ENCODE peak calls at places on chromosomes 13 and 19, in five cellular contexts. One of them, this sample, is unnamed. For H3K36me3, the result is how much of the 10 kb centered on the place peaks cover.

GRCh38 chr19:55041627-55042343 is 3.7 kb upstream of the GP6 start:
- DNase-seq in endodermal cell: no peak
- DNase-seq in heart right ventricle: no peak
- DNase-seq in tibial artery: no peak
- DNase-seq in fibroblast of lung: no peak
- DNase-seq in this sample: no peak

GRCh38 chr13:62702502-62702901 is 1286.9 kb upstream of the PCDH20 start:
- DNase-seq in fibroblast of lung: no peak
- DNase-seq in tibial artery: no peak
- DNase-seq in endodermal cell: no peak
- DNase-seq in heart right ventricle: no peak
- DNase-seq in this sample: no peak

GRCh38 chr13:110155072-110155471 is 151.9 kb downstream of the COL4A1 start:
- DNase-seq in fibroblast of lung: no peak
- DNase-seq in heart right ventricle: no peak
- DNase-seq in tibial artery: no peak
- DNase-seq in endodermal cell: peak
- DNase-seq in this sample: no peak

GRCh38 chr13:102642029-102642428 is 45.2 kb downstream of the TPP2 start:
- DNase-seq in endodermal cell: no peak
- DNase-seq in tibial artery: no peak
- DNase-seq in heart right ventricle: no peak
- DNase-seq in fibroblast of lung: no peak
- DNase-seq in this sample: no peak

GRCh38 chr13:111247552-111247951 is 72.9 kb upstream of the TEX29 start:
- DNase-seq in heart right ventricle: peak
- DNase-seq in endodermal cell: no peak
- DNase-seq in fibroblast of lung: peak
- DNase-seq in tibial artery: no peak
- DNase-seq in this sample: no peak

GRCh38 chr13:37270206-37271001 is 164.9 kb upstream of the CSNK1A1L start:
- DNase-seq in tibial artery: no peak
- DNase-seq in endodermal cell: no peak
- DNase-seq in heart right ventricle: no peak
- DNase-seq in fibroblast of lung: peak
- DNase-seq in this sample: no peak

GRCh38 chr13:92994056-92994455 is 232.6 kb upstream of the GPC6 start:
- DNase-seq in fibroblast of lung: peak
- DNase-seq in endodermal cell: no peak
- DNase-seq in heart right ventricle: no peak
- DNase-seq in tibial artery: no peak
- DNase-seq in this sample: no peak

GRCh38 chr13:80030491-80030890 is 310.4 kb downstream of the SPRY2 start:
- DNase-seq in tibial artery: no peak
- DNase-seq in endodermal cell: peak
- DNase-seq in fibroblast of lung: no peak
- DNase-seq in heart right ventricle: peak
- DNase-seq in this sample: peak

GRCh38 chr13:42272115-42272756 is at the start of gene AKAP11:
- DNase-seq in tibial artery: no peak
- DNase-seq in heart right ventricle: peak
- DNase-seq in fibroblast of lung: peak
- DNase-seq in endodermal cell: no peak
- DNase-seq in this sample: no peak

GRCh38 chr19:13506550-13506878 is 235 bp upstream of the CACNA1A start:
- DNase-seq in tibial artery: no peak
- DNase-seq in fibroblast of lung: no peak
- DNase-seq in endodermal cell: no peak
- DNase-seq in heart right ventricle: no peak
- DNase-seq in this sample: no peak

GRCh38 chr13:51552027-51552426 is 32.2 kb upstream of the WDFY2 start:
- DNase-seq in heart right ventricle: no peak
- DNase-seq in tibial artery: no peak
- DNase-seq in fibroblast of lung: no peak
- DNase-seq in endodermal cell: no peak
- DNase-seq in this sample: no peak

GRCh38 chr13:53165201-53165600 is 136.6 kb downstream of the OLFM4 start:
- DNase-seq in fibroblast of lung: no peak
- DNase-seq in endodermal cell: no peak
- DNase-seq in tibial artery: no peak
- DNase-seq in heart right ventricle: no peak
- DNase-seq in this sample: no peak

GRCh38 chr19:45767410-45767880 is 1.6 kb downstream of the SIX5 start:
- DNase-seq in tibial artery: peak
- DNase-seq in heart right ventricle: peak
- DNase-seq in endodermal cell: peak
- DNase-seq in fibroblast of lung: peak
- DNase-seq in this sample: no peak

GRCh38 chr13:33524086-33524485 is 238.5 kb upstream of the STARD13 start:
- DNase-seq in heart right ventricle: no peak
- DNase-seq in tibial artery: no peak
- DNase-seq in fibroblast of lung: peak
- DNase-seq in endodermal cell: no peak
- DNase-seq in this sample: no peak

GRCh38 chr19:925912-926594 is at the start of gene ARID3A:
- DNase-seq in tibial artery: peak
- DNase-seq in endodermal cell: no peak
- DNase-seq in heart right ventricle: no peak
- DNase-seq in fibroblast of lung: peak
- DNase-seq in this sample: peak

GRCh38 chr13:109917422-109917821 is 131.0 kb upstream of the IRS2 start:
- DNase-seq in tibial artery: no peak
- DNase-seq in heart right ventricle: no peak
- DNase-seq in fibroblast of lung: no peak
- DNase-seq in endodermal cell: no peak
- DNase-seq in this sample: no peak

GRCh38 chr19:50972795-50973376 is 3.5 kb upstream of the KLK6 start:
- DNase-seq in fibroblast of lung: no peak
- DNase-seq in heart right ventricle: no peak
- DNase-seq in endodermal cell: peak
- DNase-seq in tibial artery: no peak
- DNase-seq in this sample: no peak

GRCh38 chr19:7196721-7197168 is 97.5 kb downstream of the INSR start:
- DNase-seq in heart right ventricle: peak
- DNase-seq in endodermal cell: no peak
- DNase-seq in fibroblast of lung: peak
- DNase-seq in tibial artery: peak
- DNase-seq in this sample: no peak

GRCh38 chr19:14519860-14520407 is 1.7 kb upstream of the DNAJB1 start:
- DNase-seq in endodermal cell: no peak
- DNase-seq in fibroblast of lung: peak
- DNase-seq in tibial artery: no peak
- DNase-seq in heart right ventricle: no peak
- DNase-seq in this sample: no peak

GRCh38 chr19:57759096-57759495 is 10.4 kb upstream of the ZNF586 start:
- DNase-seq in tibial artery: no peak
- DNase-seq in heart right ventricle: no peak
- DNase-seq in fibroblast of lung: no peak
- DNase-seq in endodermal cell: no peak
- DNase-seq in this sample: no peak

GRCh38 chr19:57754091-57754673 is 7.6 kb downstream of the ZNF776 start:
- DNase-seq in heart right ventricle: no peak
- DNase-seq in fibroblast of lung: no peak
- DNase-seq in endodermal cell: no peak
- DNase-seq in tibial artery: no peak
- DNase-seq in this sample: no peak

GRCh38 chr19:57755031-57755430 is 8.4 kb downstream of the ZNF776 start:
- DNase-seq in fibroblast of lung: no peak
- DNase-seq in endodermal cell: no peak
- DNase-seq in tibial artery: no peak
- DNase-seq in heart right ventricle: no peak
- DNase-seq in this sample: no peak

GRCh38 chr19:57757941-57758340 is 11.3 kb downstream of the ZNF776 start:
- DNase-seq in endodermal cell: no peak
- DNase-seq in fibroblast of lung: no peak
- DNase-seq in tibial artery: no peak
- DNase-seq in heart right ventricle: no peak
- DNase-seq in this sample: no peak
- H3K36me3 ChIP-seq in endodermal cell: half or more
- H3K36me3 ChIP-seq in fibroblast of lung: under half
- H3K36me3 ChIP-seq in tibial artery: half or more
- H3K36me3 ChIP-seq in heart right ventricle: under half
- H3K36me3 ChIP-seq in this sample: half or more

GRCh38 chr19:9054768-9055167 is 32.1 kb upstream of the OR1M1 start:
- DNase-seq in heart right ventricle: no peak
- DNase-seq in fibroblast of lung: no peak
- DNase-seq in tibial artery: no peak
- DNase-seq in endodermal cell: peak
- DNase-seq in this sample: no peak
- H3K27ac ChIP-seq in heart right ventricle: no peak
- H3K27ac ChIP-seq in fibroblast of lung: no peak
- H3K27ac ChIP-seq in tibial artery: no peak
- H3K27ac ChIP-seq in endodermal cell: no peak
- H3K27ac ChIP-seq in this sample: peak

GRCh38 chr19:41341669-41342490 is 11.8 kb downstream of the TGFB1 start:
- DNase-seq in tibial artery: no peak
- DNase-seq in heart right ventricle: no peak
- DNase-seq in endodermal cell: peak
- DNase-seq in fibroblast of lung: no peak
- DNase-seq in this sample: no peak
- TF ChIP-seq CTCF in tibial artery: no peak
- TF ChIP-seq CTCF in heart right ventricle: no peak
- TF ChIP-seq CTCF in endodermal cell: peak
- TF ChIP-seq CTCF in fibroblast of lung: no peak
- TF ChIP-seq CTCF in this sample: peak

GRCh38 chr19:38492147-38492813 is 58.8 kb downstream of the RYR1 start:
- DNase-seq in heart right ventricle: no peak
- DNase-seq in fibroblast of lung: no peak
- DNase-seq in tibial artery: no peak
- DNase-seq in endodermal cell: no peak
- DNase-seq in this sample: no peak

GRCh38 chr19:38488096-38488495 is 54.6 kb downstream of the RYR1 start:
- DNase-seq in heart right ventricle: no peak
- DNase-seq in tibial artery: no peak
- DNase-seq in fibroblast of lung: no peak
- DNase-seq in endodermal cell: no peak
- DNase-seq in this sample: no peak

GRCh38 chr19:38488811-38489481 is 55.5 kb downstream of the RYR1 start:
- DNase-seq in fibroblast of lung: no peak
- DNase-seq in endodermal cell: no peak
- DNase-seq in heart right ventricle: no peak
- DNase-seq in tibial artery: no peak
- DNase-seq in this sample: no peak

GRCh38 chr19:38494379-38494778 is 60.9 kb downstream of the RYR1 start:
- DNase-seq in endodermal cell: no peak
- DNase-seq in fibroblast of lung: no peak
- DNase-seq in heart right ventricle: no peak
- DNase-seq in tibial artery: no peak
- DNase-seq in this sample: no peak

DNA sequence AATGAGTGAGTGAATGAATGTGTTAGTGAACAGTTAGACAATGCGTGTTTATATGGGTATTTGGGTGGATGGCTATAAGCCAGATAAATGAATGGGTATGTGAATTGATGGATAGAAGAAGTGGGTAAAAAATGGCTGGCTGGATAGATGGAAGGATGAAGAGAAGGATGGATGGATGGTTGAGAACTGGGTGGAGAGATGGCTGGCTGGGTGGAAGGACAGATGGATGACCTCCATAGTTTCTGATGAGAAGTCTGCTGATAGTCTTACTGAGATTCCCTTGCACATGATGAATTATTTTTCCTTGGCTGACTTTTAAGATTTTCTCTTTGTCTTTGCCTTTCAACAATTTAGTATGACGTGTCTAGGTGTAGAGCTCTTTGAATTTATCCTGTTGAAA is 57.4 kb downstream of the RYR1 start:
- DNase-seq in endodermal cell: no peak
- DNase-seq in heart right ventricle: no peak
- DNase-seq in tibial artery: no peak
- DNase-seq in fibroblast of lung: no peak
- DNase-seq in this sample: no peak
- H3K36me3 ChIP-seq in endodermal cell: under half
- H3K36me3 ChIP-seq in heart right ventricle: under half
- H3K36me3 ChIP-seq in tibial artery: under half
- H3K36me3 ChIP-seq in fibroblast of lung: under half
- H3K36me3 ChIP-seq in this sample: under half

This sample was measured in RWPE2.